ENCODE peak calls at places on chromosomes 3 and 15, in five cellular contexts. U is mucosa of descending colon, V is heart right ventricle, X is sigmoid colon, I is HCT116. E is an unnamed sample.

GRCh38 chr3:126952261-126952982 is 30.5 kb upstream of the PLXNA1 start:
- DNase-seq in U (no peak), V (no peak), X (peak), I (no peak), E (no peak)

GRCh38 chr3:143763568-143764162 is 84.6 kb downstream of the SLC9A9 start:
- DNase-seq in U (no peak), V (no peak), X (no peak), I (no peak), E (no peak)

GRCh38 chr3:189096092-189096491 is 75.7 kb upstream of the TPRG1 start:
- DNase-seq in U (no peak), V (no peak), X (no peak), I (no peak), E (no peak)

GRCh38 chr3:166661621-166662020 is 718.5 kb downstream of the ZBBX start:
- DNase-seq in U (no peak), V (no peak), X (no peak), I (no peak), E (no peak)

GRCh38 chr15:65044724-65045481 is at the start of gene SLC51B:
- DNase-seq in U (peak), V (peak), X (peak), I (no peak), E (peak)

GRCh38 chr15:49627407-49627877 is 6.6 kb downstream of the DTWD1 start:
- DNase-seq in U (no peak), V (no peak), X (no peak), I (peak), E (no peak)

GRCh38 chr3:31696009-31696297 is 163.2 kb downstream of the STT3B start:
- DNase-seq in U (no peak), V (no peak), X (no peak), I (no peak), E (no peak)

GRCh38 chr3:76024640-76025039 is 239.3 kb upstream of the ZNF717 start:
- DNase-seq in U (no peak), V (no peak), X (no peak), I (no peak), E (no peak)

GRCh38 chr3:128559486-128560225 is 66.7 kb upstream of the GATA2 start:
- DNase-seq in U (no peak), V (no peak), X (peak), I (no peak), E (no peak)
- H3K4me3 ChIP-seq in U (no peak), V (no peak), X (no peak), I (no peak), E (no peak)

GRCh38 chr3:123984957-123985356 is 7.0 kb downstream of the ROPN1 start:
- DNase-seq in U (no peak), V (no peak), X (no peak), I (no peak), E (peak)
- H3K4me3 ChIP-seq in U (no peak), V (no peak), X (no peak), I (no peak), E (no peak)

GRCh38 chr3:152202976-152203626 is 65.6 kb upstream of the MBNL1 start:
- DNase-seq in U (no peak), V (no peak), X (no peak), I (no peak), E (peak)

GRCh38 chr3:152203677-152204076 is 65.1 kb upstream of the MBNL1 start:
- DNase-seq in U (no peak), V (no peak), X (no peak), I (no peak), E (no peak)

GRCh38 chr3:152206243-152206642 is 62.5 kb upstream of the MBNL1 start:
- DNase-seq in U (no peak), V (no peak), X (no peak), I (no peak), E (no peak)

GRCh38 chr3:152205097-152205593 is 63.6 kb upstream of the MBNL1 start:
- DNase-seq in U (no peak), V (no peak), X (no peak), I (no peak), E (no peak)

DNA sequence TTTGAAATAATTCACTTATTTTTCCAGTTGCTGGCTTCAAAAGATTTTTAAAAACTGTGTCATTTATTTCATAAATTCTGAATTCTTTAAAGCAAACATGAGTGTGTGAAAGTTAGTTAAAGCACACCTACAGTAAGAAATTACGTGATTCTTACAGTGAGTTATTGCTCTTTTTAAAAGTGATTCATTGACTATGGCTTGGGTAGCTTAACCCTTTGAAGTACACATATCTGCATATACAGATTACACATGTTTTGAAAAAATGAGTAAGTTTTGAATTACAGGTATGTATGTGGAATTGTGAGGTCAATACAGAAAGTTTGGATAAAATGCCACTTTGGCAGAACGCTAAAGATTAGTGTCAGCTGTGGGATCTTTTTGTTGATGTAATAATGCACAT is 64.5 kb upstream of the MBNL1 start:
- DNase-seq in U (no peak), V (no peak), X (no peak), I (no peak), E (no peak)
- H3K4me3 ChIP-seq in U (no peak), V (no peak), X (peak), I (no peak), E (peak)

GRCh38 chr3:133805702-133806475 is at the start of gene SRPRB:
- DNase-seq in U (peak), V (peak), X (peak), I (peak), E (peak)

GRCh38 chr3:133803474-133803873 is 2.1 kb upstream of the SRPRB start:
- DNase-seq in U (no peak), V (no peak), X (no peak), I (no peak), E (no peak)

GRCh38 chr3:133805384-133805701 is 272 bp upstream of the SRPRB start:
- DNase-seq in U (no peak), V (no peak), X (no peak), I (no peak), E (no peak)

GRCh38 chr3:133799794-133800585 is 5.6 kb upstream of the SRPRB start:
- DNase-seq in U (no peak), V (no peak), X (no peak), I (no peak), E (no peak)

GRCh38 chr3:133804896-133805295 is 719 bp upstream of the SRPRB start:
- DNase-seq in U (no peak), V (no peak), X (no peak), I (no peak), E (no peak)
- H3K4me3 ChIP-seq in U (no peak), V (no peak), X (no peak), I (peak), E (no peak)